ENCODE peak calls at places on chromosomes 2 and 18, in four cellular contexts. P is HepG2; S is CD8-positive, alpha-beta memory T cell; J is transverse colon. N is an unnamed sample. For H3K36me3, the result is how much of the 10 kb centered on the place peaks cover.

GRCh38 chr18:37019157-37019571 is 190.2 kb downstream of the KIAA1328 start:
- DNase-seq in P (peak), S (no peak), J (no peak), N (no peak)

GRCh38 chr2:189549440-189549832 is 31.1 kb downstream of the SLC40A1 start:
- DNase-seq in P (no peak), S (no peak), J (no peak), N (no peak)

GRCh38 chr2:69087912-69088240 is 74.9 kb downstream of the ANTXR1 start:
- DNase-seq in P (no peak), S (no peak), J (no peak), N (no peak)

GRCh38 chr2:234970467-234970866 is 18.6 kb downstream of the SH3BP4 start:
- DNase-seq in P (no peak), S (no peak), J (no peak), N (no peak)

GRCh38 chr2:55311444-55311870 is 42.4 kb upstream of the MTIF2 start:
- DNase-seq in P (no peak), S (no peak), J (no peak), N (no peak)

GRCh38 chr2:34096552-34097171 is 497.6 kb upstream of the FAM98A start:
- DNase-seq in P (peak), S (peak), J (peak), N (no peak)

GRCh38 chr2:174874081-174874480 is 109.8 kb upstream of the CHRNA1 start:
- DNase-seq in P (no peak), S (no peak), J (no peak), N (no peak)

GRCh38 chr2:7191927-7192326 is 274.7 kb downstream of the RNF144A start:
- DNase-seq in P (peak), S (no peak), J (no peak), N (no peak)

GRCh38 chr2:241797441-241798080 is 11.4 kb upstream of the NEU4 start:
- DNase-seq in P (no peak), S (no peak), J (peak), N (no peak)

GRCh38 chr2:160241251-160242137 is 41.4 kb upstream of the ITGB6 start:
- DNase-seq in P (no peak), S (no peak), J (peak), N (no peak)

GRCh38 chr2:42068571-42069178 is 20.9 kb downstream of the PKDCC start:
- DNase-seq in P (no peak), S (no peak), J (no peak), N (no peak)

GRCh38 chr2:96534701-96535181 is 1.8 kb upstream of the ARID5A start:
- DNase-seq in P (no peak), S (no peak), J (no peak), N (no peak)

GRCh38 chr2:108944601-108945241 is 44.3 kb downstream of the EDAR start:
- DNase-seq in P (peak), S (no peak), J (no peak), N (no peak)

GRCh38 chr2:169108098-169108884 is 38.9 kb downstream of the DHRS9 start:
- DNase-seq in P (no peak), S (no peak), J (no peak), N (no peak)

GRCh38 chr18:50816767-50817166 is 3.0 kb downstream of the MRO start:
- DNase-seq in P (no peak), S (no peak), J (no peak), N (no peak)

GRCh38 chr2:23425338-23425871 is 40.4 kb downstream of the KLHL29 start:
- DNase-seq in P (no peak), S (no peak), J (no peak), N (no peak)

GRCh38 chr2:527581-527980 is 149.6 kb downstream of the TMEM18 start:
- DNase-seq in P (no peak), S (no peak), J (no peak), N (no peak)

GRCh38 chr18:961644-962355 is 57.1 kb downstream of the ADCYAP1 start:
- DNase-seq in P (peak), S (peak), J (peak), N (peak)

GRCh38 chr18:75896865-75897264 is 469.4 kb upstream of the SMIM21 start:
- DNase-seq in P (peak), S (no peak), J (no peak), N (no peak)

GRCh38 chr2:222703866-222704265 is 32.4 kb downstream of the MOGAT1 start:
- DNase-seq in P (no peak), S (no peak), J (no peak), N (no peak)

GRCh38 chr2:238439093-238439849 is 12.5 kb downstream of the ASB1 start:
- DNase-seq in P (no peak), S (no peak), J (no peak), N (peak)

GRCh38 chr2:112779598-112779997 is 4.7 kb downstream of the IL1A start:
- DNase-seq in P (no peak), S (no peak), J (no peak), N (no peak)

GRCh38 chr18:49899647-49900330 is 86.5 kb upstream of the ACAA2 start:
- DNase-seq in P (peak), S (no peak), J (no peak), N (no peak)

GRCh38 chr2:9166579-9167392 is 39.8 kb upstream of the ASAP2 start:
- DNase-seq in P (peak), S (no peak), J (no peak), N (no peak)

GRCh38 chr2:218395826-218396687 is 3.6 kb upstream of the CTDSP1 start:
- DNase-seq in P (peak), S (peak), J (peak), N (peak)

GRCh38 chr18:9708882-9709877 is 1.1 kb downstream of the RAB31 start:
- DNase-seq in P (no peak), S (no peak), J (peak), N (no peak)

GRCh38 chr2:240781471-240782220 is 38.4 kb downstream of the KIF1A start:
- DNase-seq in P (no peak), S (no peak), J (no peak), N (no peak)

GRCh38 chr2:62200291-62200841 is 4.5 kb downstream of the B3GNT2 start:
- DNase-seq in P (no peak), S (peak), J (no peak), N (peak)

GRCh38 chr2:67209107-67209506 is 188.0 kb upstream of the ETAA1 start:
- DNase-seq in P (no peak), S (no peak), J (no peak), N (no peak)

GRCh38 chr18:34942975-34943374 is 98.2 kb upstream of the MAPRE2 start:
- DNase-seq in P (peak), S (no peak), J (peak), N (no peak)

GRCh38 chr2:54522624-54523281 is 66.6 kb downstream of the SPTBN1 start:
- DNase-seq in P (peak), S (peak), J (peak), N (peak)

GRCh38 chr2:79040967-79041582 is 15.6 kb downstream of the REG3G start:
- DNase-seq in P (peak), S (no peak), J (no peak), N (no peak)

GRCh38 chr2:130318906-130319305 is 23.8 kb upstream of the IMP4 start:
- DNase-seq in P (no peak), S (no peak), J (no peak), N (no peak)

GRCh38 chr2:217906787-217907186 is 96.0 kb downstream of the TNS1 start:
- DNase-seq in P (no peak), S (no peak), J (no peak), N (no peak)

GRCh38 chr18:74148543-74149070 is 284 bp downstream of the TIMM21 start:
- DNase-seq in P (no peak), S (no peak), J (no peak), N (no peak)
- H3K4me3 ChIP-seq in P (peak), S (peak), J (peak), N (peak)

GRCh38 chr2:223772363-223772762 is 65.0 kb downstream of the AP1S3 start:
- DNase-seq in P (no peak), S (no peak), J (no peak), N (no peak)
- H3K36me3 ChIP-seq in P (under half), S (under half), J (under half), N (under half)

GRCh38 chr2:171521361-171522056 is 765 bp upstream of the CYBRD1 start:
- DNase-seq in P (no peak), S (no peak), J (no peak), N (no peak)
- H3K27ac ChIP-seq in P (no peak), S (peak), J (peak), N (no peak)

GRCh38 chr2:209574515-209574914 is 150.7 kb downstream of the MAP2 start:
- DNase-seq in P (no peak), S (no peak), J (no peak), N (no peak)

GRCh38 chr2:209579236-209579749 is 155.4 kb downstream of the MAP2 start:
- DNase-seq in P (no peak), S (no peak), J (no peak), N (no peak)

GRCh38 chr2:209578394-209579006 is 154.7 kb downstream of the MAP2 start:
- DNase-seq in P (no peak), S (no peak), J (no peak), N (no peak)

DNA sequence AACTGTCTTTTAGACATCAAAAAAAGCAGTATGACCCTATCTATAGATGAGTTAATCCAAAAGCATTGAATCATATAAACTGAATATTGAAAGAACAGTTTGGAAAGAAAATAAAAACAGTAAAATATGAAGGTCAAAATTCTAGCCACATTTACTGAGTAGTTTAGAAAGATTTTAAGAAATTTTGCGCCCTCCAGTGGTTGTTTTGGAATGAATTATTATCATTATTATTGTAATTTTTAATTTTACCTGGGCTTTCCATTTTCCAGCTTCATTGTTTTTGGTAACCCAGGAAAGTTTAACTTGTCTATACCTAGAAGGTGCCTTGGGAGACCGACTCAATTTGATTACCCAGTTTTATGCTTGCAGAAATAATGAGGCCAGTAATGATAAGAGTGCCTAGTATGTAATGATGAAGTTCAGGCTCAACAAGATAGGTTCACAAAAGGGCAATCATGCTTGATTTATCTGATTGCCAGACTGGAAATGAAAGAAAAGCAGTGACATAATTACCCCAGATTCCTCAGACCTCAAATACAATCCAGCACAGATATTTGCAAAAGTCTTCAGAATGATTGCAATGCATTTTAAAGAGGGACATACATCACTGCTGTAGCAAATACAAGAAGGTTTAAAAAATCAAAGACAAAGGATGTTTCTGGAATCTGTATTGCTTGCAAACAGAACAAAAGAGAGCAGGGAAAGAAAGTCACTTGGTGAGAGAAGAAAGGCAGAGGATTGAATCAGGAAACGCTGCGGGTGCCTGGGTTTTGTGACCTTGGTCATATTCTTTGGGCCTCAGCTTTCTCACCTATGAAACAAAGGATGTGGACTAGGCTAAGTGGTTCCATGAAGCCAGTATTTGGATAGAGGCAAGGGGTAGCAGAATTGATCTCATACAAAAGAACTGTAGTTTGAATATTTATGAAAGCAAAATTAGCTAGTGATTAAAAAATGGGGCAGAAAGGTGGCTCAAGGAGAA is 153.8 kb downstream of the MAP2 start:
- DNase-seq in P (peak), S (no peak), J (no peak), N (no peak)
- H3K4me3 ChIP-seq in P (no peak), S (no peak), J (no peak), N (no peak)

GRCh38 chr2:196995757-196996314 is 69.3 kb upstream of the PGAP1 start:
- DNase-seq in P (no peak), S (no peak), J (no peak), N (no peak)
- H3K36me3 ChIP-seq in P (under half), S (half or more), J (under half), N (half or more)

GRCh38 chr2:25132296-25132630 is 36.1 kb downstream of the POMC start:
- DNase-seq in P (no peak), S (no peak), J (no peak), N (no peak)

GRCh38 chr2:25132693-25133092 is 35.7 kb downstream of the POMC start:
- DNase-seq in P (no peak), S (no peak), J (no peak), N (no peak)

GRCh38 chr2:25129901-25130520 is 38.4 kb downstream of the POMC start:
- DNase-seq in P (no peak), S (no peak), J (no peak), N (no peak)

GRCh38 chr2:25131567-25132295 is 36.6 kb downstream of the POMC start:
- DNase-seq in P (no peak), S (no peak), J (peak), N (no peak)

DNA sequence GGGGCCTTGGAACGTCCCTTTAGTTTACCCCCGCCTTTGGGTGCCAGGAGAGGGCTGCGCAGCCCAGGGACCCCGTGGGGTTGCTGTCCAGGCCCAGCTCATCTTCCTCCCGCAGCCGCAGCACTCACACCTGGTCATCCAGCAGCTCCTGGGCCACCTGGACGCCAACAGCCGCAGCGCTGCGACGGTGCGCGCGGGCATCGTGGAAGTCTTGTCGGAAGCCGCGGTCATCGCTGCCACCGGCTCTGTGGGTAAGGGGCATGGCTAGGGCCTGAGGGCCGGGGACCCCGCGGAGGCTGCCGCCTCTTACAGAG is 37.2 kb downstream of the POMC start:
- DNase-seq in P (no peak), S (no peak), J (no peak), N (no peak)
- H3K27ac ChIP-seq in P (no peak), S (no peak), J (no peak), N (no peak)

GRCh38 chr18:59876310-59876626 is 23.5 kb upstream of the PMAIP1 start:
- DNase-seq in P (no peak), S (no peak), J (no peak), N (no peak)
- H3K4me3 ChIP-seq in P (no peak), S (no peak), J (no peak), N (no peak)

GRCh38 chr2:226771067-226771466 is 28.6 kb downstream of the IRS1 start:
- DNase-seq in P (no peak), S (no peak), J (peak), N (no peak)

GRCh38 chr2:226766352-226767055 is 33.1 kb downstream of the IRS1 start:
- DNase-seq in P (no peak), S (no peak), J (no peak), N (no peak)

GRCh38 chr2:226763320-226763719 is 36.3 kb downstream of the IRS1 start:
- DNase-seq in P (no peak), S (no peak), J (no peak), N (no peak)

GRCh38 chr2:226772389-226773179 is 27.0 kb downstream of the IRS1 start:
- DNase-seq in P (peak), S (no peak), J (no peak), N (peak)

DNA sequence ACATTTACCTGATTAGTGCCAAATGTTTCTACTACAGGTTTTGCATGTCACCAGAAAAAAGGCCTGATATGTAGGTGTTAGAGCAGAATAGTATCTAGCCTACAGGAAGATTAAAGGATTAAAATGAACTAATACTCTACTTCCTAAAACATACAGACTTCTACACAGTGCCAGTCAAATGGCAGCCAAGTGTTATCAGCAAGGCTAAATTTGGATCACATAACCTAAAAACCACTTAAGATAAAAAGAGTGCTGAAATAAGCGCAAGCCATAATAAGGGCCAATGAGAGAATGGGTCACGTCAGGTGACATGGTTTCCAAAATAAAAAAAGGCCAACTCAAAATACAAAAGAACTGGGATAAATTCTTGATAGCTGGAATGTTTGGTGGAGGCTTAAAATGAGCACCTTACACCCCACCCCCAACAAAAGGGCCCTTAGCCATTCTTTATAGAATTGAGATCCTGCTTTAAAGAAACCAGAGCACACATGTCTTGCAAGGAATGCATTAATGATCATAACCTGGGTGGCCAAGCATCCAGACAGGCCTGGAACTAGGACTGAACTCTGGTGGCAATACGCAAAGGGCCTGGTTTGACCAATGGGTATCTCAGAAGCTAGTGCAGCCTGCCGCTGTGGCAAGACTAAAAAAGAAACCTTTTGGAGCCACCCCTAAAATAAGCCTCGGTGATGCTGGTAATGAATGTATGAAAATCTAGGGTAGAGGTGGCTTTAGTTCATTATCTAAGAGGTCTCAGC is 32.4 kb downstream of the IRS1 start:
- DNase-seq in P (no peak), S (no peak), J (no peak), N (no peak)
- H3K36me3 ChIP-seq in P (under half), S (under half), J (under half), N (under half)

N was measured in CD4-positive, alpha-beta memory T cell.